ENCODE peak calls at places on chromosomes 13 and 19, in four cellular contexts. One of them, this sample, is unnamed.

GRCh38 chr19:10921199-10921879 is 7.1 kb downstream of the YIPF2 start:
- DNase-seq in brain microvascular endothelial cell: no peak
- DNase-seq in activated naive CD8-positive, alpha-beta T cell treated with anti-CD3 and anti-CD28 coated beads, Interleukin-2, amount 50 U/mL, for 24 hours: no peak
- DNase-seq in osteocyte: no peak
- DNase-seq in this sample: no peak

GRCh38 chr13:100203696-100204367 is 114.9 kb downstream of the PCCA start:
- DNase-seq in osteocyte: no peak
- DNase-seq in brain microvascular endothelial cell: peak
- DNase-seq in activated naive CD8-positive, alpha-beta T cell treated with anti-CD3 and anti-CD28 coated beads, Interleukin-2, amount 50 U/mL, for 24 hours: no peak
- DNase-seq in this sample: no peak

GRCh38 chr19:14728595-14728994 is 38.7 kb downstream of the ZNF333 start:
- DNase-seq in osteocyte: peak
- DNase-seq in activated naive CD8-positive, alpha-beta T cell treated with anti-CD3 and anti-CD28 coated beads, Interleukin-2, amount 50 U/mL, for 24 hours: no peak
- DNase-seq in brain microvascular endothelial cell: no peak
- DNase-seq in this sample: no peak

GRCh38 chr19:18896421-18896841 is 473 bp upstream of the CERS1 start:
- DNase-seq in osteocyte: peak
- DNase-seq in brain microvascular endothelial cell: no peak
- DNase-seq in activated naive CD8-positive, alpha-beta T cell treated with anti-CD3 and anti-CD28 coated beads, Interleukin-2, amount 50 U/mL, for 24 hours: no peak
- DNase-seq in this sample: no peak

GRCh38 chr13:63408227-63409202 is 1992.9 kb upstream of the PCDH20 start:
- DNase-seq in activated naive CD8-positive, alpha-beta T cell treated with anti-CD3 and anti-CD28 coated beads, Interleukin-2, amount 50 U/mL, for 24 hours: no peak
- DNase-seq in brain microvascular endothelial cell: peak
- DNase-seq in osteocyte: no peak
- DNase-seq in this sample: no peak

GRCh38 chr13:20431080-20431479 is 94.6 kb downstream of the CRYL1 start:
- DNase-seq in brain microvascular endothelial cell: no peak
- DNase-seq in osteocyte: no peak
- DNase-seq in activated naive CD8-positive, alpha-beta T cell treated with anti-CD3 and anti-CD28 coated beads, Interleukin-2, amount 50 U/mL, for 24 hours: no peak
- DNase-seq in this sample: no peak

GRCh38 chr13:20360041-20360491 is 127.9 kb upstream of the GJB6 start:
- DNase-seq in brain microvascular endothelial cell: peak
- DNase-seq in activated naive CD8-positive, alpha-beta T cell treated with anti-CD3 and anti-CD28 coated beads, Interleukin-2, amount 50 U/mL, for 24 hours: no peak
- DNase-seq in osteocyte: no peak
- DNase-seq in this sample: no peak

GRCh38 chr19:2207008-2207407 is 29.1 kb downstream of the PLEKHJ1 start:
- DNase-seq in activated naive CD8-positive, alpha-beta T cell treated with anti-CD3 and anti-CD28 coated beads, Interleukin-2, amount 50 U/mL, for 24 hours: no peak
- DNase-seq in brain microvascular endothelial cell: no peak
- DNase-seq in osteocyte: no peak
- DNase-seq in this sample: no peak

GRCh38 chr19:30941591-30941990 is 407.6 kb downstream of the TSHZ3 start:
- DNase-seq in osteocyte: peak
- DNase-seq in brain microvascular endothelial cell: no peak
- DNase-seq in activated naive CD8-positive, alpha-beta T cell treated with anti-CD3 and anti-CD28 coated beads, Interleukin-2, amount 50 U/mL, for 24 hours: no peak
- DNase-seq in this sample: no peak

GRCh38 chr13:84933797-84934196 is 865.4 kb downstream of the SLITRK6 start:
- DNase-seq in activated naive CD8-positive, alpha-beta T cell treated with anti-CD3 and anti-CD28 coated beads, Interleukin-2, amount 50 U/mL, for 24 hours: no peak
- DNase-seq in osteocyte: no peak
- DNase-seq in brain microvascular endothelial cell: no peak
- DNase-seq in this sample: no peak

GRCh38 chr13:46126552-46127171 is 21.8 kb upstream of the CPB2 start:
- DNase-seq in brain microvascular endothelial cell: peak
- DNase-seq in activated naive CD8-positive, alpha-beta T cell treated with anti-CD3 and anti-CD28 coated beads, Interleukin-2, amount 50 U/mL, for 24 hours: peak
- DNase-seq in osteocyte: peak
- DNase-seq in this sample: peak

GRCh38 chr19:54136086-54136863 is 1.3 kb upstream of the CNOT3 start:
- DNase-seq in activated naive CD8-positive, alpha-beta T cell treated with anti-CD3 and anti-CD28 coated beads, Interleukin-2, amount 50 U/mL, for 24 hours: no peak
- DNase-seq in brain microvascular endothelial cell: no peak
- DNase-seq in osteocyte: no peak
- DNase-seq in this sample: no peak

GRCh38 chr19:55660404-55660803 is 5.6 kb downstream of the U2AF2 start:
- DNase-seq in brain microvascular endothelial cell: no peak
- DNase-seq in activated naive CD8-positive, alpha-beta T cell treated with anti-CD3 and anti-CD28 coated beads, Interleukin-2, amount 50 U/mL, for 24 hours: no peak
- DNase-seq in osteocyte: no peak
- DNase-seq in this sample: no peak

GRCh38 chr19:50952890-50953289 is at the start of gene KLK5:
- DNase-seq in brain microvascular endothelial cell: no peak
- DNase-seq in osteocyte: no peak
- DNase-seq in activated naive CD8-positive, alpha-beta T cell treated with anti-CD3 and anti-CD28 coated beads, Interleukin-2, amount 50 U/mL, for 24 hours: no peak
- DNase-seq in this sample: no peak

GRCh38 chr13:99653526-99653925 is 152.3 kb downstream of the TM9SF2 start:
- DNase-seq in activated naive CD8-positive, alpha-beta T cell treated with anti-CD3 and anti-CD28 coated beads, Interleukin-2, amount 50 U/mL, for 24 hours: no peak
- DNase-seq in brain microvascular endothelial cell: no peak
- DNase-seq in osteocyte: no peak
- DNase-seq in this sample: no peak

This sample was measured in endothelial cell of umbilical vein.